ENCODE peak calls at places on chromosome 19, in four cellular contexts. One of them, this sample, is unnamed.

GRCh38 chr19:5038631-5039271 is 69.8 kb downstream of the KDM4B start:
- DNase-seq in heart left ventricle: no peak
- DNase-seq in H1: peak; percentile 62
- DNase-seq in tibial nerve: no peak
- DNase-seq in this sample: peak; percentile 40

GRCh38 chr19:53865918-53866696 is 1.6 kb upstream of the MYADM start:
- DNase-seq in tibial nerve: no peak
- DNase-seq in heart left ventricle: peak; percentile 93
- DNase-seq in H1: peak; percentile 83
- DNase-seq in this sample: peak; percentile 71

GRCh38 chr19:46390121-46390858 is 23.1 kb downstream of the CCDC8 start:
- DNase-seq in tibial nerve: no peak
- DNase-seq in heart left ventricle: peak; percentile 37
- DNase-seq in H1: no peak
- DNase-seq in this sample: no peak

GRCh38 chr19:49387936-49388372 is at the start of gene KASH5:
- DNase-seq in tibial nerve: peak; percentile 22
- DNase-seq in H1: no peak
- DNase-seq in heart left ventricle: peak; percentile 93
- DNase-seq in this sample: peak; percentile 83

GRCh38 chr19:51320258-51320657 is 8.8 kb downstream of the IGLON5 start:
- DNase-seq in H1: no peak
- DNase-seq in tibial nerve: no peak
- DNase-seq in heart left ventricle: no peak
- DNase-seq in this sample: no peak

GRCh38 chr19:30686911-30687566 is 314.9 kb downstream of the ZNF536 start:
- DNase-seq in H1: no peak
- DNase-seq in tibial nerve: no peak
- DNase-seq in heart left ventricle: no peak
- DNase-seq in this sample: no peak

GRCh38 chr19:6228523-6229215 is 51.1 kb downstream of the MLLT1 start:
- DNase-seq in heart left ventricle: no peak
- DNase-seq in H1: no peak
- DNase-seq in tibial nerve: no peak
- DNase-seq in this sample: no peak

GRCh38 chr19:38035515-38036495 is 128.8 kb downstream of the SIPA1L3 start:
- DNase-seq in tibial nerve: no peak
- DNase-seq in heart left ventricle: no peak
- DNase-seq in H1: no peak
- DNase-seq in this sample: no peak

GRCh38 chr19:9865732-9866627 is 30.9 kb downstream of the PIN1 start:
- DNase-seq in tibial nerve: no peak
- DNase-seq in heart left ventricle: no peak
- DNase-seq in H1: no peak
- DNase-seq in this sample: no peak

GRCh38 chr19:17327654-17328516 is 6.8 kb downstream of the ANO8 start:
- DNase-seq in tibial nerve: no peak
- DNase-seq in H1: peak; percentile 89
- DNase-seq in heart left ventricle: no peak
- DNase-seq in this sample: peak; percentile 65

GRCh38 chr19:5006201-5006600 is 37.3 kb downstream of the KDM4B start:
- DNase-seq in tibial nerve: no peak
- DNase-seq in H1: no peak
- DNase-seq in heart left ventricle: no peak
- DNase-seq in this sample: no peak

GRCh38 chr19:34667349-34668076 is 9.4 kb downstream of the SCGB2B2 start:
- DNase-seq in tibial nerve: no peak
- DNase-seq in heart left ventricle: no peak
- DNase-seq in H1: no peak
- DNase-seq in this sample: no peak

GRCh38 chr19:47321582-47321981 is 10.4 kb upstream of the C5AR2 start:
- DNase-seq in tibial nerve: no peak
- DNase-seq in H1: no peak
- DNase-seq in heart left ventricle: no peak
- DNase-seq in this sample: no peak

GRCh38 chr19:54114340-54114826 is 1.1 kb downstream of the TFPT start:
- DNase-seq in H1: peak; percentile 49
- DNase-seq in heart left ventricle: no peak
- DNase-seq in tibial nerve: no peak
- DNase-seq in this sample: peak; percentile 48

GRCh38 chr19:29645911-29646310 is 19.4 kb upstream of the PLEKHF1 start:
- DNase-seq in heart left ventricle: peak; percentile 60
- DNase-seq in H1: no peak
- DNase-seq in tibial nerve: no peak
- DNase-seq in this sample: peak; percentile 77

GRCh38 chr19:20247016-20247683 is 80.1 kb downstream of the ZNF486 start:
- DNase-seq in heart left ventricle: no peak
- DNase-seq in tibial nerve: no peak
- DNase-seq in H1: peak; percentile 72
- DNase-seq in this sample: peak; percentile 51

GRCh38 chr19:41159861-41160260 is 33.2 kb upstream of the CYP2S1 start:
- DNase-seq in H1: no peak
- DNase-seq in tibial nerve: no peak
- DNase-seq in heart left ventricle: no peak
- DNase-seq in this sample: no peak

GRCh38 chr19:18599485-18599884 is 7.1 kb downstream of the CRLF1 start:
- DNase-seq in H1: no peak
- DNase-seq in tibial nerve: no peak
- DNase-seq in heart left ventricle: no peak
- DNase-seq in this sample: no peak

GRCh38 chr19:4516939-4517300 is 1.4 kb downstream of the PLIN4 start:
- DNase-seq in heart left ventricle: peak; percentile 63
- DNase-seq in tibial nerve: no peak
- DNase-seq in H1: no peak
- DNase-seq in this sample: no peak

GRCh38 chr19:6947745-6948144 is 60.4 kb downstream of the ADGRE1 start:
- DNase-seq in tibial nerve: no peak
- DNase-seq in H1: no peak
- DNase-seq in heart left ventricle: no peak
- DNase-seq in this sample: no peak

GRCh38 chr19:1824252-1824622 is 12.2 kb upstream of the ATP8B3 start:
- DNase-seq in heart left ventricle: no peak
- DNase-seq in tibial nerve: no peak
- DNase-seq in H1: no peak
- DNase-seq in this sample: no peak

GRCh38 chr19:36771275-36772231 is 1.1 kb downstream of the ZNF850 start:
- DNase-seq in tibial nerve: peak; percentile 36
- DNase-seq in H1: peak; percentile 54
- DNase-seq in heart left ventricle: peak; percentile 70
- DNase-seq in this sample: peak; percentile 62

GRCh38 chr19:47075941-47076340 is 27.5 kb upstream of the TMEM160 start:
- DNase-seq in tibial nerve: no peak
- DNase-seq in heart left ventricle: no peak
- DNase-seq in H1: no peak
- DNase-seq in this sample: no peak

GRCh38 chr19:33281296-33281926 is 20.9 kb downstream of the CEBPA start:
- DNase-seq in tibial nerve: no peak
- DNase-seq in heart left ventricle: no peak
- DNase-seq in H1: no peak
- DNase-seq in this sample: no peak

GRCh38 chr19:20351244-20351643 is 184.2 kb downstream of the ZNF486 start:
- DNase-seq in tibial nerve: no peak
- DNase-seq in H1: no peak
- DNase-seq in heart left ventricle: no peak
- DNase-seq in this sample: no peak

GRCh38 chr19:8935460-8935859 is 74.7 kb downstream of the MUC16 start:
- DNase-seq in tibial nerve: no peak
- DNase-seq in H1: no peak
- DNase-seq in heart left ventricle: no peak
- DNase-seq in this sample: no peak

GRCh38 chr19:38004505-38005223 is 97.7 kb downstream of the SIPA1L3 start:
- DNase-seq in H1: peak; percentile 78
- DNase-seq in tibial nerve: peak; percentile 94
- DNase-seq in heart left ventricle: peak; percentile 81
- DNase-seq in this sample: peak; percentile 55

GRCh38 chr19:52638601-52639000 is 446 bp upstream of the ZNF83 start:
- DNase-seq in heart left ventricle: no peak
- DNase-seq in H1: no peak
- DNase-seq in tibial nerve: no peak
- DNase-seq in this sample: no peak

GRCh38 chr19:33644284-33644836 is 22.6 kb downstream of the CHST8 start:
- DNase-seq in heart left ventricle: no peak
- DNase-seq in tibial nerve: no peak
- DNase-seq in H1: no peak
- DNase-seq in this sample: no peak

GRCh38 chr19:3100331-3100730 is 6.2 kb downstream of the GNA11 start:
- DNase-seq in heart left ventricle: no peak
- DNase-seq in tibial nerve: no peak
- DNase-seq in H1: no peak
- DNase-seq in this sample: no peak

GRCh38 chr19:35782589-35782988 is 7.2 kb downstream of the ARHGAP33 start:
- DNase-seq in H1: no peak
- DNase-seq in heart left ventricle: no peak
- DNase-seq in tibial nerve: no peak
- DNase-seq in this sample: no peak

GRCh38 chr19:8490395-8490760 is 12.1 kb downstream of the PRAM1 start:
- DNase-seq in H1: no peak
- DNase-seq in tibial nerve: no peak
- DNase-seq in heart left ventricle: peak; percentile 41
- DNase-seq in this sample: no peak

GRCh38 chr19:47020992-47021496 is 1.4 kb downstream of the NPAS1 start:
- DNase-seq in heart left ventricle: no peak
- DNase-seq in H1: peak; percentile 71
- DNase-seq in tibial nerve: no peak
- DNase-seq in this sample: no peak

GRCh38 chr19:38388310-38389100 is at the start of gene SPRED3:
- DNase-seq in heart left ventricle: peak; percentile 63
- DNase-seq in tibial nerve: no peak
- DNase-seq in H1: peak; percentile 81
- DNase-seq in this sample: peak; percentile 42

GRCh38 chr19:5131866-5132561 is 163.1 kb downstream of the KDM4B start:
- DNase-seq in H1: no peak
- DNase-seq in tibial nerve: no peak
- DNase-seq in heart left ventricle: no peak
- DNase-seq in this sample: no peak

GRCh38 chr19:16737909-16738308 is 18.3 kb downstream of the NWD1 start:
- DNase-seq in H1: no peak
- DNase-seq in tibial nerve: no peak
- DNase-seq in heart left ventricle: no peak
- DNase-seq in this sample: no peak

DNA sequence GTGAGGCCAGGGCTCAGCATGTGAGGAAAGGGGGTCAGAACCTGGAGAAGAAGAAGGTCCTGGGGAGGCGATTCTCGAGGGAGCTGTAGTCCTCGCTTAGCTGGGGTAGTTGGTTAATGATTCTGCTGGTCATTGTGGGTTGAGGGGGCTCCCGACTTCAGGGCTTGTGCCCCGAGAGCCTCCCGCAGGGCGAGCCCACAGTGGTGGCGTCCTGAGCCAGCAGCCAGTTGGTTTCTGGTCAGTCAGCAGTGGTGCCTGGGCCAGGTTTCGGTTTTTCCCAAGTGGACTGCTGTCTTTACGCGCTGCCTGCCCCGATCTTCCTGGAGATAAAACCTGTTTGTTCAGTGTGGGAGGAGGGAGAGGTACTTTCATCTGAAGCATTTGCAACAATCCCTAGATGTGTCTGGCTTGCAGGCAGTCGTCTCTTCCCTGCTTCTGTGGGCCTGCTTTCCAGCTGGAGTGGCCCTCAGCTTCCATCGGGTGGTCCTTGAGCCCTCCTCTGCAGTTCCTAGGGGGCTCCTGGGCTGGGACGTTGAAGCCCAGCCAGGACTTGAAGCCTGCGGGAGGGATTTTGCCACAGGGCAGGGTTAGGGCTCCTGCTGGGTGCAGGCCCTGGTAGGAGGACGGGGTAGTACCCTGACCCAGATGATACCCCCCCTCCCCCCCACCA is 3.2 kb downstream of the PTBP1 start:
- DNase-seq in heart left ventricle: no peak
- DNase-seq in H1: no peak
- DNase-seq in tibial nerve: no peak
- DNase-seq in this sample: peak; percentile 69
- H3K4me3 ChIP-seq in heart left ventricle: peak overlapping the region; percentile 97
- H3K4me3 ChIP-seq in H1: peak overlapping the region; percentile 100
- H3K4me3 ChIP-seq in tibial nerve: no peak overlapping the region
- H3K4me3 ChIP-seq in this sample: peak overlapping the region; percentile 22

DNA sequence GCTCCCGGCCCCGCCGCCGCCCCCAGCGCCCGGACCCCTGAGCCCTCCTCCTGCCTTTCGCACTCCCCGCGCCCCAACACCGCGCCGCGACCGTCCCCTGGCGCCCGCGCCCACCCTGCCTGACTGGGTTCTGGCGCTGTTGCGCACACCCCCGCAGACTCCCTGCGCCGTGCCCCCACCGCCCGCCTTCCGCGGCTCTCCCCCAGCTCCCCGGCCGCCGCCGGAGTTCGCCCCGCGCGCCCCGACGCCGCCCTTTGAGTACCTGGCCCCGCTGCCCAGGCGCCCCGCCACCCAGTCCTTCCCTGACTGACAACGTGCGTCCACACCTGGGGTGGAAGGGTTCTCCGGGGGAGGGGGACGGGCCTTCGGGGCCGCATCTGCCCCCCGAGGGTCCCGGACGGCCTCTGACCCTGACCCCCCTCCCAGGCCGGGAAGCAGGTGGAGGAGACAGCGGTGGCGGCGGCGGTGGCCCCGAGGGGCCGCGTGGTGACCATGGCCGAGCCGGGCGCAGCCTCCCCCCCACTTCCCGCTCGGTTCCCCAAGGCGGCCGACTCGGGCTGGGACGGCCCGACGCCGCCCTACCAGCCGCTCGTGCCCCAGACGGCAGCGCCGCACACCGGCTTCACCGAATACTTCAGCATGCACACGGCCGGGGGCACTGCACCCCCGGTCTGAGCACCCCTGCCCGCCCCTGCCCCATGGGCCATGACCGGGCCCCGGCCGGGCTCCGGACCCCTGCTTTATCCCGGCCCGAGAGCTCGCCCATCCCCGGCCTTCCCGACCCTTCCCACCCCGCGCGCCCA is 1.4 kb upstream of the MEGF8 start:
- DNase-seq in H1: peak; percentile 72
- DNase-seq in heart left ventricle: peak; percentile 68
- DNase-seq in tibial nerve: no peak
- DNase-seq in this sample: no peak
- TF ChIP-seq CTCF in H1: peak; percentile 30
- TF ChIP-seq CTCF in heart left ventricle: no peak
- TF ChIP-seq CTCF in tibial nerve: no peak
- TF ChIP-seq CTCF in this sample: no peak

GRCh38 chr19:48329167-48329891 is 4.0 kb downstream of the EMP3 start:
- DNase-seq in H1: no peak
- DNase-seq in tibial nerve: no peak
- DNase-seq in heart left ventricle: no peak
- DNase-seq in this sample: no peak

GRCh38 chr19:48332662-48333466 is 7.5 kb downstream of the EMP3 start:
- DNase-seq in H1: peak; percentile 83
- DNase-seq in tibial nerve: peak; percentile 89
- DNase-seq in heart left ventricle: peak; percentile 91
- DNase-seq in this sample: peak; percentile 93

GRCh38 chr19:48332351-48332661 is 7.0 kb downstream of the EMP3 start:
- DNase-seq in heart left ventricle: no peak
- DNase-seq in tibial nerve: no peak
- DNase-seq in H1: no peak
- DNase-seq in this sample: no peak

GRCh38 chr19:48333467-48334384 is 8.4 kb downstream of the EMP3 start:
- DNase-seq in heart left ventricle: peak; percentile 97
- DNase-seq in H1: peak; percentile 90
- DNase-seq in tibial nerve: peak; percentile 76
- DNase-seq in this sample: peak; percentile 95

GRCh38 chr19:48330012-48330681 is 4.8 kb downstream of the EMP3 start:
- DNase-seq in tibial nerve: peak; percentile 32
- DNase-seq in heart left ventricle: peak; percentile 85
- DNase-seq in H1: peak; percentile 86
- DNase-seq in this sample: peak; percentile 86
- TF ChIP-seq POLR2A in tibial nerve: peak; percentile 36
- TF ChIP-seq POLR2A in heart left ventricle: no peak
- TF ChIP-seq POLR2A in H1: peak; percentile 61
- TF ChIP-seq POLR2A in this sample: no peak

GRCh38 chr19:13838071-13838942 is 38.6 kb upstream of the NANOS3 start:
- DNase-seq in tibial nerve: no peak
- DNase-seq in heart left ventricle: no peak
- DNase-seq in H1: no peak
- DNase-seq in this sample: no peak
- H3K4me3 ChIP-seq in tibial nerve: peak overlapping the region; percentile 85
- H3K4me3 ChIP-seq in heart left ventricle: peak overlapping the region; percentile 72
- H3K4me3 ChIP-seq in H1: no peak overlapping the region
- H3K4me3 ChIP-seq in this sample: peak overlapping the region; percentile 73